ENCODE peak calls at places on chromosomes 7 and 10, in four cellular contexts. One of them, this sample, is unnamed.

GRCh38 chr10:81135851-81136250 is 598.1 kb downstream of the SH2D4B start:
- DNase-seq in adrenal gland: no peak
- DNase-seq in endothelial cell of umbilical vein: no peak
- DNase-seq in stomach: no peak
- DNase-seq in this sample: peak

GRCh38 chr10:2981361-2981801 is 86.0 kb upstream of the PFKP start:
- DNase-seq in adrenal gland: no peak
- DNase-seq in stomach: no peak
- DNase-seq in endothelial cell of umbilical vein: no peak
- DNase-seq in this sample: no peak

GRCh38 chr10:89845541-89846275 is 144.3 kb downstream of the KIF20B start:
- DNase-seq in endothelial cell of umbilical vein: no peak
- DNase-seq in adrenal gland: no peak
- DNase-seq in stomach: no peak
- DNase-seq in this sample: no peak

GRCh38 chr7:22445140-22445722 is 54.8 kb downstream of the STEAP1B start:
- DNase-seq in stomach: peak
- DNase-seq in adrenal gland: peak
- DNase-seq in endothelial cell of umbilical vein: peak
- DNase-seq in this sample: peak

GRCh38 chr10:103618575-103619423 is 125.3 kb downstream of the NEURL1 start:
- DNase-seq in stomach: peak
- DNase-seq in endothelial cell of umbilical vein: no peak
- DNase-seq in adrenal gland: peak
- DNase-seq in this sample: no peak

GRCh38 chr10:103566536-103566935 is 73.0 kb downstream of the NEURL1 start:
- DNase-seq in endothelial cell of umbilical vein: no peak
- DNase-seq in adrenal gland: no peak
- DNase-seq in stomach: no peak
- DNase-seq in this sample: no peak

GRCh38 chr7:102125127-102125561 is 161.5 kb upstream of the SH2B2 start:
- DNase-seq in endothelial cell of umbilical vein: peak
- DNase-seq in stomach: no peak
- DNase-seq in adrenal gland: peak
- DNase-seq in this sample: no peak

GRCh38 chr7:41648506-41648905 is 54.4 kb downstream of the INHBA start:
- DNase-seq in adrenal gland: no peak
- DNase-seq in stomach: no peak
- DNase-seq in endothelial cell of umbilical vein: no peak
- DNase-seq in this sample: no peak

GRCh38 chr7:77995717-77996116 is 197.1 kb downstream of the PHTF2 start:
- DNase-seq in adrenal gland: no peak
- DNase-seq in stomach: no peak
- DNase-seq in endothelial cell of umbilical vein: no peak
- DNase-seq in this sample: no peak

GRCh38 chr10:92657024-92657423 is 32.7 kb upstream of the HHEX start:
- DNase-seq in endothelial cell of umbilical vein: no peak
- DNase-seq in stomach: no peak
- DNase-seq in adrenal gland: no peak
- DNase-seq in this sample: no peak

GRCh38 chr10:18472977-18473376 is 178.4 kb downstream of the NSUN6 start:
- DNase-seq in stomach: no peak
- DNase-seq in endothelial cell of umbilical vein: no peak
- DNase-seq in adrenal gland: peak
- DNase-seq in this sample: no peak

DNA sequence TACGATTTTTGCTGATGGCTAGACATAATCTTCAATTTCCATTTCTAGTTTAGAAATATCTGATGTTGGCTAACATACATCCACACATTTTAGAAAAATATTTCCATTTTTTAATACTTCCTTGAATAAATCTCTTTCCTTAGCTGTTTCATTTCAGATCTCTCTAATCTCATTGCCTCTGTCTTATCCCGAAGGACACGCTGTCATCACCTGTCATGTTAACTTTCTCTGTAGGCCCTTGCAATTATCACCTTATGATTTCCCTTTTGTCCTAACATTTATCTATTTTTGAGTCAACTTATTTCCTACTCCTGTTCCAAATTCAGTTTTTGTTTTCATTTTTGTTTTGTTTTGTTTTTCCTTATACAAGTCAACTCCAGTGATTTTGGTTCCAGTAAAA is 173.1 kb upstream of the POM121L12 start:
- DNase-seq in endothelial cell of umbilical vein: no peak
- DNase-seq in stomach: no peak
- DNase-seq in adrenal gland: no peak
- DNase-seq in this sample: no peak
- H3K27ac ChIP-seq in endothelial cell of umbilical vein: no peak
- H3K27ac ChIP-seq in stomach: no peak
- H3K27ac ChIP-seq in adrenal gland: no peak
- H3K27ac ChIP-seq in this sample: no peak

GRCh38 chr10:86498608-86499007 is 23.0 kb downstream of the WAPL start:
- DNase-seq in adrenal gland: no peak
- DNase-seq in stomach: no peak
- DNase-seq in endothelial cell of umbilical vein: no peak
- DNase-seq in this sample: no peak

GRCh38 chr10:86500846-86501245 is 20.7 kb downstream of the WAPL start:
- DNase-seq in adrenal gland: no peak
- DNase-seq in stomach: no peak
- DNase-seq in endothelial cell of umbilical vein: no peak
- DNase-seq in this sample: no peak

GRCh38 chr10:86497621-86498020 is 24.0 kb downstream of the WAPL start:
- DNase-seq in adrenal gland: no peak
- DNase-seq in endothelial cell of umbilical vein: no peak
- DNase-seq in stomach: no peak
- DNase-seq in this sample: no peak
- H3K27ac ChIP-seq in adrenal gland: no peak
- H3K27ac ChIP-seq in endothelial cell of umbilical vein: no peak
- H3K27ac ChIP-seq in stomach: no peak
- H3K27ac ChIP-seq in this sample: no peak

DNA sequence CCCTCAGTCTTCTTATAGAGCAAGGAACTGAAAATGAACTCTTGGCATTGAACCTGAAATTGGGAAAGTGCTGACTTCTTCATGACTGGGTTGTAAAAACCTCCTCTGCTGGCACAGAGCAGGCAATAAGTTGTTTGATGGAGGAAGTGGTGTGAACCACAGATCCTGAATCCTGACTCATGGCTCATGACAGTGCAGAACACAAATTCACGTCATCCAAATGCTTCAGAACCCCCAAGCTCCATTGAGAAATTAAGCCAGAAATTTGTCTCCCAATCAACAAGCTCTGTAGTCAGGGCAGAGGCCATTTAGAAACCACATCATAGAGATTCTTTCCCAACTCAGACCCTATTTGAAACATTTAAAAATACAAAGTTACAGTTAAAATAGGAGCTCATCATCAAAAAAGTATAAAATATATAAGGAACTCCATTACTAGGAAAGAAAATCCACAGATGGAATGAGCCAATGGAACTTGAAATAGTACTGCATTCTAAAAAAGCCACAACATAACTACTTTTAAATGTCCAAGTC is 10.3 kb upstream of the STK17A start:
- DNase-seq in endothelial cell of umbilical vein: peak
- DNase-seq in adrenal gland: no peak
- DNase-seq in stomach: no peak
- DNase-seq in this sample: peak
- H3K27ac ChIP-seq in endothelial cell of umbilical vein: peak
- H3K27ac ChIP-seq in adrenal gland: no peak
- H3K27ac ChIP-seq in stomach: no peak
- H3K27ac ChIP-seq in this sample: no peak

GRCh38 chr10:87724789-87725188 is 65.1 kb downstream of the PAPSS2 start:
- DNase-seq in adrenal gland: no peak
- DNase-seq in endothelial cell of umbilical vein: no peak
- DNase-seq in stomach: no peak
- DNase-seq in this sample: no peak

GRCh38 chr10:87721781-87722180 is 62.1 kb downstream of the PAPSS2 start:
- DNase-seq in endothelial cell of umbilical vein: peak
- DNase-seq in adrenal gland: no peak
- DNase-seq in stomach: no peak
- DNase-seq in this sample: no peak

GRCh38 chr10:87722716-87723115 is 63.0 kb downstream of the PAPSS2 start:
- DNase-seq in stomach: no peak
- DNase-seq in endothelial cell of umbilical vein: peak
- DNase-seq in adrenal gland: no peak
- DNase-seq in this sample: no peak

GRCh38 chr10:87723500-87723899 is 63.8 kb downstream of the PAPSS2 start:
- DNase-seq in adrenal gland: no peak
- DNase-seq in endothelial cell of umbilical vein: peak
- DNase-seq in stomach: no peak
- DNase-seq in this sample: no peak

DNA sequence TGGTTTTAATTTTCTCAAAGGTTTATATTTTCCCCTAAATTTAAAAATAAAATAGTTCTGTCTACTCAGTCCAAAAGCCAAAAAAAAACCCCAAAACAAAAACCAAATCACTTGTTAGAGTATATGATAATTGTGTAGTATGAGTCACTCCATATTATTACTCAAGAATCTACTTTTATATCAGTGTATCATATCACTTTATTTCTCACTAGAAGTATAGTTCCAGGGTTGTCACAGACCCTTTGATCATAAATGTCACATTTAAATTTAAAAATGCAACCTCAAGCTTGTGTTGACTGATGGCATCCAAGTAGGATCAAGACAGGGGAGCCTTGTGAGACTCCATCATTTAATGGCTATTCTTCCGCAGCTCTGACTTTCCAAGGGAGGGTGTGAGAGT is 61.0 kb downstream of the PAPSS2 start:
- DNase-seq in stomach: no peak
- DNase-seq in endothelial cell of umbilical vein: no peak
- DNase-seq in adrenal gland: no peak
- DNase-seq in this sample: no peak
- H3K27ac ChIP-seq in stomach: no peak
- H3K27ac ChIP-seq in endothelial cell of umbilical vein: no peak
- H3K27ac ChIP-seq in adrenal gland: no peak
- H3K27ac ChIP-seq in this sample: no peak

GRCh38 chr10:88113232-88113631 is 249.8 kb downstream of the PTEN start:
- DNase-seq in adrenal gland: no peak
- DNase-seq in stomach: no peak
- DNase-seq in endothelial cell of umbilical vein: no peak
- DNase-seq in this sample: no peak
- H3K27ac ChIP-seq in adrenal gland: no peak
- H3K27ac ChIP-seq in stomach: no peak
- H3K27ac ChIP-seq in endothelial cell of umbilical vein: no peak
- H3K27ac ChIP-seq in this sample: no peak

GRCh38 chr7:158864833-158865232 is 8.5 kb downstream of the DYNC2I1 start:
- DNase-seq in stomach: no peak
- DNase-seq in adrenal gland: no peak
- DNase-seq in endothelial cell of umbilical vein: no peak
- DNase-seq in this sample: no peak
- H3K27ac ChIP-seq in stomach: peak
- H3K27ac ChIP-seq in adrenal gland: peak
- H3K27ac ChIP-seq in endothelial cell of umbilical vein: no peak
- H3K27ac ChIP-seq in this sample: no peak

DNA sequence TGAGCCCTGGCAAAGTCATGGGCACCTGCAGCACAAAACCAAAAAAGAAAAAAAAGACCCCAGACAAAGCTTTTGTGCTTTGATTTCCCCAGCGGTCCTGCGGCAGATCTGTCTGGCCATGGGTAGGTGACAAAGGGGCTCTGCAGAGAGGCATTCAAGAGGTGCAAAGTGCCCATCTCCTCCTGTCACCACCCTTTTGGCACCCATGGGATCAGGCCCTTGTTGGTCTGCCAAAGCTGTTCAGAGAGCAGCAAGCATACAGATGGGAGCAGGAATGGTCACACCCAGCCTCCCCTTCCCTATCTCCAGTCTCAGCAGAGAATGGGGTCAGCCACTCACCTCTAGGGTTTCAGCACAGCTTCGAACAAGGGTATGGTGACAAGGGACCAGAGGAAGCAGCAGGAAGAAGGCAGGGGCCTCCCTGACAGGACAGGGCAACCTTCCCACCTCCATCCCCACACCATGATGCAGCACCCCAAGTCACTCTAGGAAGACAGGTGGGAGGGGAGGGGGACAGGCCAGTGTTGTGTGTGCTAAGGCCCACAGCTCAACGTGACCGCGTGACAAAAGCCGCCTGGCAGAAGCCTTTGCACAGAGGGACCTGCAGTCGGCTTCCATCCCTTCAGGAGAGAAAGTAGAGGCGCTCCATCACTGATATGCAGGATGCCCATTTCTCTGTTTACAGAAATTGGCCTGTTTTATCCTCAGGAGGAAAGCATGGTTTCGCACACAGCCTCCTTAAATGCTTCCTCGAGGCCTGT is 6.3 kb downstream of the CAMK2G start:
- DNase-seq in stomach: no peak
- DNase-seq in adrenal gland: no peak
- DNase-seq in endothelial cell of umbilical vein: no peak
- DNase-seq in this sample: no peak
- H3K27ac ChIP-seq in stomach: peak
- H3K27ac ChIP-seq in adrenal gland: no peak
- H3K27ac ChIP-seq in endothelial cell of umbilical vein: no peak
- H3K27ac ChIP-seq in this sample: no peak

DNA sequence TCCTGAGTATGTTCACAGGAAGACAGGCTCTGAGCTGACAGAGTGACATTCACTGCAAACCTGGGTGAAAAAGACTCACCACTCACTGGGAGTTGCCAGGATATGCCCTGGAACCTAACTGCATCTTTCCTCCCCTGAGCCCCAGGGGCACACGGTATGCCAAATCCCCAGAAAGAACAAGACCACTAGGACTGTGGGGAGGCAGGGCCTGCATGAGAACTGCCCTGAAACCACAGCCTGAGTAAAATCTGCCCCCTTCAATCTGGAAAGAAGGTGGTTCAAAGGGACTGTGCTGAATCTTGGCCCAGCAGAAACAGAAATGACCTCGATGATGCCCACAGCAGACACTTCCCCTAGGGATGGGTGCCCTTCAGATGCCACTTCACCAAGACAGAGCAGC is 6.5 kb downstream of the FAM53B start:
- DNase-seq in endothelial cell of umbilical vein: no peak
- DNase-seq in adrenal gland: no peak
- DNase-seq in stomach: no peak
- DNase-seq in this sample: no peak
- H3K27ac ChIP-seq in endothelial cell of umbilical vein: no peak
- H3K27ac ChIP-seq in adrenal gland: peak
- H3K27ac ChIP-seq in stomach: peak
- H3K27ac ChIP-seq in this sample: no peak

DNA sequence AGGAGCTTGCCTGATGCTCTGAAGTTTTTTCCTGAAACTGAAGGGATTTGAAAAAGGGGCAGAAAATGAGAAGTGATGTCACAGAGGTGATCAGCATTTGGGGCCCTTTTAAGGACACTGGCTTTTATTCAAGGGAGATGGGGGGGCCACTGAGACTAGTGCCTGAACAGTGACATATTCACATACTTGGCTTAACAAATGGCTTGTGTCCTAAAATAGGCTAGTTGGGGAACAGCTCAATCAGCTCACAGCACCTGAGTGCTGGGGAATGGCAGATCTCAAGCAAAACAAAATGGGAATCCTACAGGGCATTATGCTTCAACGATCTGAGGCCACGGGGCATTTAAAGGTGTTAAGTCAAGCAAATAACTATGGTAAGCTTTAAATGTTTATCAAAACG is 90.1 kb downstream of the UBE2H start:
- DNase-seq in stomach: no peak
- DNase-seq in adrenal gland: no peak
- DNase-seq in endothelial cell of umbilical vein: no peak
- DNase-seq in this sample: no peak
- H3K27ac ChIP-seq in stomach: peak
- H3K27ac ChIP-seq in adrenal gland: peak
- H3K27ac ChIP-seq in endothelial cell of umbilical vein: no peak
- H3K27ac ChIP-seq in this sample: no peak

This sample was measured in MM.1S.